ENCODE peak calls at places on chromosomes 12 and 14, in five cellular contexts. C, H, T, F and U are unnamed samples.

GRCh38 chr12:23186950-23187349 is 562.0 kb downstream of the ETNK1 start:
- DNase-seq in C (no peak), H (no peak), T (no peak), F (no peak), U (no peak)

GRCh38 chr14:69917287-69917686 is 38.1 kb downstream of the SMOC1 start:
- DNase-seq in C (no peak), H (no peak), T (no peak), F (no peak), U (no peak)

GRCh38 chr14:104917992-104918391 is 6.7 kb upstream of the PLD4 start:
- DNase-seq in C (no peak), H (no peak), T (no peak), F (no peak), U (no peak)

GRCh38 chr12:8773456-8773855 is 49.0 kb upstream of the A2ML1 start:
- DNase-seq in C (no peak), H (no peak), T (no peak), F (no peak), U (no peak)

GRCh38 chr14:91143862-91144261 is 30.0 kb downstream of the DGLUCY start:
- DNase-seq in C (no peak), H (no peak), T (no peak), F (peak; percentile 86), U (no peak)

GRCh38 chr14:60079723-60080122 is 12.0 kb upstream of the PCNX4 start:
- DNase-seq in C (no peak), H (no peak), T (peak; percentile 37), F (no peak), U (no peak)

GRCh38 chr12:12714276-12715001 is 2.7 kb upstream of the CDKN1B start:
- DNase-seq in C (no peak), H (peak; percentile 31), T (peak; percentile 53), F (no peak), U (no peak)

GRCh38 chr12:118035194-118036041 is 18.9 kb downstream of the RFC5 start:
- DNase-seq in C (no peak), H (no peak), T (peak; percentile 5), F (no peak), U (no peak)

GRCh38 chr14:51596473-51596870 is 55.2 kb upstream of the FRMD6 start:
- DNase-seq in C (no peak), H (no peak), T (no peak), F (no peak), U (no peak)

GRCh38 chr14:95659986-95660385 is 26.2 kb upstream of the TCL1B start:
- DNase-seq in C (no peak), H (no peak), T (no peak), F (no peak), U (no peak)

GRCh38 chr14:47278233-47278842 is 397.1 kb downstream of the MDGA2 start:
- DNase-seq in C (peak; percentile 14), H (peak; percentile 8), T (peak; percentile 73), F (no peak), U (no peak)

GRCh38 chr12:93317227-93317626 is 60.5 kb upstream of the NUDT4 start:
- DNase-seq in C (no peak), H (no peak), T (no peak), F (no peak), U (no peak)

GRCh38 chr12:124457287-124458219 is 109.9 kb downstream of the NCOR2 start:
- DNase-seq in C (no peak), H (no peak), T (no peak), F (peak; percentile 95), U (no peak)

GRCh38 chr12:53219116-53219955 is 12.3 kb upstream of the ITGB7 start:
- DNase-seq in C (peak; percentile 55), H (peak; percentile 69), T (no peak), F (no peak), U (no peak)

GRCh38 chr12:30996752-30997151 is 70.2 kb downstream of the TSPAN11 start:
- DNase-seq in C (no peak), H (no peak), T (no peak), F (no peak), U (no peak)

GRCh38 chr12:106311139-106311538 is 8.6 kb downstream of the TCP11L2 start:
- DNase-seq in C (no peak), H (no peak), T (no peak), F (no peak), U (no peak)

GRCh38 chr12:34372003-34372402 is 349.7 kb downstream of the ALG10 start:
- DNase-seq in C (no peak), H (no peak), T (no peak), F (no peak), U (no peak)

GRCh38 chr12:12263909-12264308 is 2.9 kb downstream of the LRP6 start:
- DNase-seq in C (no peak), H (no peak), T (no peak), F (no peak), U (no peak)

GRCh38 chr14:63644741-63645140 is 3.1 kb upstream of the WDR89 start:
- DNase-seq in C (no peak), H (no peak), T (no peak), F (no peak), U (no peak)

GRCh38 chr12:11695321-11695720 is 45.8 kb downstream of the ETV6 start:
- DNase-seq in C (no peak), H (peak; percentile 79), T (no peak), F (peak; percentile 67), U (no peak)

GRCh38 chr12:42679402-42679801 is 89.9 kb upstream of the PRICKLE1 start:
- DNase-seq in C (no peak), H (peak; percentile 71), T (no peak), F (no peak), U (peak; percentile 44)

GRCh38 chr12:122942609-122943008 is 23.7 kb downstream of the ABCB9 start:
- DNase-seq in C (no peak), H (no peak), T (no peak), F (no peak), U (no peak)

GRCh38 chr14:81384900-81385299 is 15.2 kb downstream of the STON2 start:
- DNase-seq in C (no peak), H (peak; percentile 95), T (peak; percentile 7), F (no peak), U (no peak)

GRCh38 chr12:25051583-25052190 is 102.8 kb upstream of the BCAT1 start:
- DNase-seq in C (no peak), H (no peak), T (no peak), F (no peak), U (no peak)

GRCh38 chr12:75270157-75270556 is 60.0 kb downstream of the CAPS2 start:
- DNase-seq in C (no peak), H (no peak), T (no peak), F (no peak), U (no peak)

GRCh38 chr12:99381992-99382391 is 265.6 kb upstream of the GARIN6 start:
- DNase-seq in C (no peak), H (no peak), T (no peak), F (no peak), U (no peak)

GRCh38 chr14:92645841-92646478 is 102.5 kb downstream of the LGMN start:
- DNase-seq in C (no peak), H (peak; percentile 85), T (no peak), F (no peak), U (peak; percentile 59)

DNA sequence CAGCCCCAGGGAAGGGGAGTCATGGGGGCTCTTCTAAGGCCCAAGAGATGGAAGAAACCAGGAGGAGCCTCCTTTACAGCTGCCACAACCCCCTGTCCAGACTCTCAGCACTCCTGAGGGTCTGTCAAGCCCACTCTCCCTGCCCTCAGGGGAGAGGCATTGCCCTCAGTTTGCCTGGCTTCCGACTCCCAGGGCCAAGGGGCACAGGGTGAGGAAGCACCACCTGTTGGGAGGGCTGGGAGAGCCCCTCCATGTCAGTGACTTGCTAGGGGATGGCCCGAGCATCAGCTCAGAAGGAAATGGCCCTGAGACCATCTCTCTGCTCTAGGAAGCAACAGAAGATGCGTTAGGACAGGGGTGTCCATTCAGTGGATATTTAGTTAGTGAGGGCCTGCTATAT is 36.1 kb downstream of the LTBP2 start:
- DNase-seq in C (no peak), H (no peak), T (no peak), F (no peak), U (no peak)
- H3K27ac ChIP-seq in C (no peak overlapping the region), H (no peak overlapping the region), T (no peak overlapping the region), F (peak overlapping the region; percentile 78), U (peak overlapping the region; percentile 54)

DNA sequence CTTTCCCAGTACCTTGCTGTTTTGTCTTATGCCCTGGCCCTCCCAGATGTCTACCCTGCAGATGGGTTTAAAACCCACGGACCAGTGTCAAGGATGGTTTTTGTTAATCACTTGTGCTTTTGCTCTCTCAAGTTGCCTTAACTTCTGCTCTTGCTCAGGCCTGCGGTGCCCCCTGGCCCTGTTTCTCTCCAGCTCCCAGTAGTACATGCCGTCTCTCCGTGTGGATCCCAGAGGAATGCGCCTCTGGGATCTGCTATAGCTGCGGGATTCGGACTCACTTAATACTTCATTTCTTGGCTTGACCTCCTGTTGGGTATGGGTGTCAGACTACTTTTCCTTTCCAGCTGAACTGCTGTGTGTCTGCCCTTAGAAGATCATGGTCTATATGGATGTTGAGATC is 14.5 kb downstream of the PLEKHG3 start:
- DNase-seq in C (no peak), H (no peak), T (no peak), F (no peak), U (no peak)
- H3K27me3 ChIP-seq in C (no peaks in the 10 kb centered on the region), H (no peaks in the 10 kb centered on the region), T (no peaks in the 10 kb centered on the region), F (no peaks in the 10 kb centered on the region), U (no peaks in the 10 kb centered on the region)

GRCh38 chr14:20194101-20194500 is 3.4 kb downstream of the OR11G2 start:
- DNase-seq in C (no peak), H (no peak), T (no peak), F (no peak), U (no peak)
- H3K9me3 ChIP-seq in C (no peaks in the 10 kb centered on the region), H (no peaks in the 10 kb centered on the region), T (peaks cover 50% of the 10 kb centered on the region), F (no peaks in the 10 kb centered on the region), U (peaks cover 7% of the 10 kb centered on the region)

GRCh38 chr14:102043251-102044025 is 43.4 kb downstream of the HSP90AA1 start:
- DNase-seq in C (no peak), H (no peak), T (no peak), F (no peak), U (no peak)
- H3K27ac ChIP-seq in C (no peak overlapping the region), H (no peak overlapping the region), T (no peak overlapping the region), F (no peak overlapping the region), U (no peak overlapping the region)

GRCh38 chr12:188910-189621 is 24.9 kb downstream of the SLC6A12 start:
- DNase-seq in C (peak; percentile 85), H (peak; percentile 13), T (peak; percentile 91), F (no peak), U (peak; percentile 18)
- H3K27me3 ChIP-seq in C (peaks cover 13% of the 10 kb centered on the region), H (peaks cover 8% of the 10 kb centered on the region), T (peaks cover 53% of the 10 kb centered on the region), F (no peaks in the 10 kb centered on the region), U (peaks cover 17% of the 10 kb centered on the region)

GRCh38 chr14:42683690-42684089 is 1077.0 kb downstream of the LRFN5 start:
- DNase-seq in C (no peak), H (no peak), T (no peak), F (no peak), U (no peak)
- H3K9me3 ChIP-seq in C (no peaks in the 10 kb centered on the region), H (no peaks in the 10 kb centered on the region), T (no peaks in the 10 kb centered on the region), F (no peaks in the 10 kb centered on the region), U (no peaks in the 10 kb centered on the region)

DNA sequence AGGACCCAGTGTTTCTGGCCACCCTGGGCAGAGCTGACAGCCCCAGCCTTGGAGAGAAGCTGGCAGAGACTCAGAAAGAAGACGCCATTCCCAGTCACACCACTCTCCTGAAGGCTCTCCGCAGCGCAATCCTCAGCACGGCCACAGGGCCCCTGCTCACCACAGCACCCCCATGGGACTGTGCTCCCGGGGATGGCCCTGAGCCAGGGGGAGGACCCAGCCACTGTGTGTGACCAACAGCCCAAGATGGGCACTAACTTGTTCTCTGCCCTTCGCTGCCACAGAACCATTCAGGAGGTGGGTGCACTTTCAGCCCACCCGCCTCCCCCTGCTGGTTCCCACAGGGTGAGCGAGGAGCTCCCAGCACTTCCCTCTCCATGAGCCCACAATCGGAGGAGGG is 57.1 kb downstream of the CCNK start:
- DNase-seq in C (no peak), H (peak; percentile 28), T (no peak), F (no peak), U (no peak)
- H3K27ac ChIP-seq in C (no peak overlapping the region), H (peak overlapping the region; percentile 73), T (no peak overlapping the region), F (no peak overlapping the region), U (no peak overlapping the region)

GRCh38 chr12:120758798-120759590 is 33.4 kb downstream of the ACADS start:
- DNase-seq in C (no peak), H (no peak), T (no peak), F (no peak), U (no peak)
- H3K27me3 ChIP-seq in C (no peaks in the 10 kb centered on the region), H (no peaks in the 10 kb centered on the region), T (no peaks in the 10 kb centered on the region), F (no peaks in the 10 kb centered on the region), U (no peaks in the 10 kb centered on the region)